ENCODE peak calls at places on chromosomes 11 and 22, in four cellular contexts. One of them, this sample, is unnamed.

GRCh38 chr11:82906236-82906635 is 4.7 kb downstream of the DDIAS start:
- DNase-seq in endothelial cell of umbilical vein: peak
- DNase-seq in naive thymus-derived CD8-positive, alpha-beta T cell: no peak
- DNase-seq in HCT116: peak
- DNase-seq in this sample: peak

GRCh38 chr11:61477734-61478148 is 30.8 kb upstream of the LRRC10B start:
- DNase-seq in endothelial cell of umbilical vein: peak
- DNase-seq in naive thymus-derived CD8-positive, alpha-beta T cell: peak
- DNase-seq in HCT116: no peak
- DNase-seq in this sample: no peak

GRCh38 chr11:101920992-101921391 is 4.7 kb upstream of the ANGPTL5 start:
- DNase-seq in endothelial cell of umbilical vein: no peak
- DNase-seq in naive thymus-derived CD8-positive, alpha-beta T cell: no peak
- DNase-seq in HCT116: no peak
- DNase-seq in this sample: no peak

GRCh38 chr11:69583068-69583467 is 57.9 kb upstream of the CCND1 start:
- DNase-seq in endothelial cell of umbilical vein: no peak
- DNase-seq in naive thymus-derived CD8-positive, alpha-beta T cell: no peak
- DNase-seq in HCT116: no peak
- DNase-seq in this sample: no peak

GRCh38 chr11:57432714-57433163 is 5.8 kb upstream of the SLC43A3 start:
- DNase-seq in endothelial cell of umbilical vein: no peak
- DNase-seq in naive thymus-derived CD8-positive, alpha-beta T cell: no peak
- DNase-seq in HCT116: no peak
- DNase-seq in this sample: peak

GRCh38 chr11:59221438-59221837 is 8.7 kb upstream of the MPEG1 start:
- DNase-seq in endothelial cell of umbilical vein: no peak
- DNase-seq in naive thymus-derived CD8-positive, alpha-beta T cell: no peak
- DNase-seq in HCT116: no peak
- DNase-seq in this sample: peak

GRCh38 chr11:77994434-77995362 is at the start of gene INTS4:
- DNase-seq in endothelial cell of umbilical vein: peak
- DNase-seq in naive thymus-derived CD8-positive, alpha-beta T cell: peak
- DNase-seq in HCT116: peak
- DNase-seq in this sample: peak

GRCh38 chr11:2537896-2538855 is 93.4 kb downstream of the KCNQ1 start:
- DNase-seq in endothelial cell of umbilical vein: no peak
- DNase-seq in naive thymus-derived CD8-positive, alpha-beta T cell: peak
- DNase-seq in HCT116: no peak
- DNase-seq in this sample: no peak

GRCh38 chr11:124928942-124929663 is 6.7 kb downstream of the HEPACAM start:
- DNase-seq in endothelial cell of umbilical vein: no peak
- DNase-seq in naive thymus-derived CD8-positive, alpha-beta T cell: no peak
- DNase-seq in HCT116: no peak
- DNase-seq in this sample: no peak

GRCh38 chr11:13970986-13971385 is 8.5 kb downstream of the SPON1 start:
- DNase-seq in endothelial cell of umbilical vein: no peak
- DNase-seq in naive thymus-derived CD8-positive, alpha-beta T cell: no peak
- DNase-seq in HCT116: peak
- DNase-seq in this sample: no peak

GRCh38 chr11:33376331-33377099 is 119.3 kb downstream of the HIPK3 start:
- DNase-seq in endothelial cell of umbilical vein: no peak
- DNase-seq in naive thymus-derived CD8-positive, alpha-beta T cell: no peak
- DNase-seq in HCT116: no peak
- DNase-seq in this sample: peak

GRCh38 chr11:95081412-95081811 is 8.2 kb upstream of the ENDOD1 start:
- DNase-seq in endothelial cell of umbilical vein: peak
- DNase-seq in naive thymus-derived CD8-positive, alpha-beta T cell: no peak
- DNase-seq in HCT116: no peak
- DNase-seq in this sample: no peak

GRCh38 chr11:74182635-74183034 is 11.5 kb downstream of the PPME1 start:
- DNase-seq in endothelial cell of umbilical vein: no peak
- DNase-seq in naive thymus-derived CD8-positive, alpha-beta T cell: no peak
- DNase-seq in HCT116: no peak
- DNase-seq in this sample: peak

GRCh38 chr11:61173456-61173855 is 12.2 kb upstream of the VPS37C start:
- DNase-seq in endothelial cell of umbilical vein: peak
- DNase-seq in naive thymus-derived CD8-positive, alpha-beta T cell: no peak
- DNase-seq in HCT116: no peak
- DNase-seq in this sample: no peak

GRCh38 chr11:8092587-8093424 is 11.8 kb downstream of the TUB start:
- DNase-seq in endothelial cell of umbilical vein: peak
- DNase-seq in naive thymus-derived CD8-positive, alpha-beta T cell: no peak
- DNase-seq in HCT116: peak
- DNase-seq in this sample: peak

GRCh38 chr11:110317516-110317932 is 21.1 kb upstream of the RDX start:
- DNase-seq in endothelial cell of umbilical vein: peak
- DNase-seq in naive thymus-derived CD8-positive, alpha-beta T cell: no peak
- DNase-seq in HCT116: no peak
- DNase-seq in this sample: peak

GRCh38 chr11:120336641-120337132 is 474 bp downstream of the ARHGEF12 start:
- DNase-seq in endothelial cell of umbilical vein: peak
- DNase-seq in naive thymus-derived CD8-positive, alpha-beta T cell: no peak
- DNase-seq in HCT116: no peak
- DNase-seq in this sample: no peak

GRCh38 chr11:443542-444199 is 1.9 kb upstream of the ANO9 start:
- DNase-seq in endothelial cell of umbilical vein: no peak
- DNase-seq in naive thymus-derived CD8-positive, alpha-beta T cell: no peak
- DNase-seq in HCT116: no peak
- DNase-seq in this sample: peak

GRCh38 chr22:42073568-42074152 is 388 bp upstream of the PHETA2 start:
- DNase-seq in endothelial cell of umbilical vein: no peak
- DNase-seq in naive thymus-derived CD8-positive, alpha-beta T cell: no peak
- DNase-seq in HCT116: no peak
- DNase-seq in this sample: no peak

GRCh38 chr11:133945087-133945974 is 11.4 kb downstream of the IGSF9B start:
- DNase-seq in endothelial cell of umbilical vein: no peak
- DNase-seq in naive thymus-derived CD8-positive, alpha-beta T cell: peak
- DNase-seq in HCT116: no peak
- DNase-seq in this sample: no peak

GRCh38 chr11:75167617-75168016 is 16.7 kb downstream of the SLCO2B1 start:
- DNase-seq in endothelial cell of umbilical vein: no peak
- DNase-seq in naive thymus-derived CD8-positive, alpha-beta T cell: no peak
- DNase-seq in HCT116: no peak
- DNase-seq in this sample: no peak

GRCh38 chr11:65315866-65316233 is 1.2 kb downstream of the CDC42EP2 start:
- DNase-seq in endothelial cell of umbilical vein: no peak
- DNase-seq in naive thymus-derived CD8-positive, alpha-beta T cell: no peak
- DNase-seq in HCT116: no peak
- DNase-seq in this sample: no peak

GRCh38 chr22:48307941-48308340 is 1519.7 kb downstream of the BRD1 start:
- DNase-seq in endothelial cell of umbilical vein: no peak
- DNase-seq in naive thymus-derived CD8-positive, alpha-beta T cell: no peak
- DNase-seq in HCT116: no peak
- DNase-seq in this sample: no peak

GRCh38 chr11:66002648-66003225 is 434 bp downstream of the BANF1 start:
- DNase-seq in endothelial cell of umbilical vein: no peak
- DNase-seq in naive thymus-derived CD8-positive, alpha-beta T cell: no peak
- DNase-seq in HCT116: no peak
- DNase-seq in this sample: peak

GRCh38 chr11:100674212-100674611 is 12.9 kb upstream of the ARHGAP42 start:
- DNase-seq in endothelial cell of umbilical vein: no peak
- DNase-seq in naive thymus-derived CD8-positive, alpha-beta T cell: no peak
- DNase-seq in HCT116: no peak
- DNase-seq in this sample: peak

GRCh38 chr11:12868315-12869073 is 140.6 kb upstream of the RASSF10 start:
- DNase-seq in endothelial cell of umbilical vein: no peak
- DNase-seq in naive thymus-derived CD8-positive, alpha-beta T cell: no peak
- DNase-seq in HCT116: no peak
- DNase-seq in this sample: peak

GRCh38 chr11:130899106-130899505 is 17.2 kb downstream of the SNX19 start:
- DNase-seq in endothelial cell of umbilical vein: no peak
- DNase-seq in naive thymus-derived CD8-positive, alpha-beta T cell: no peak
- DNase-seq in HCT116: no peak
- DNase-seq in this sample: no peak

GRCh38 chr11:117057317-117057716 is 40.9 kb downstream of the SIK3 start:
- DNase-seq in endothelial cell of umbilical vein: no peak
- DNase-seq in naive thymus-derived CD8-positive, alpha-beta T cell: no peak
- DNase-seq in HCT116: no peak
- DNase-seq in this sample: no peak

GRCh38 chr11:69934861-69935494 is 115.8 kb upstream of the FGF3 start:
- DNase-seq in endothelial cell of umbilical vein: no peak
- DNase-seq in naive thymus-derived CD8-positive, alpha-beta T cell: peak
- DNase-seq in HCT116: peak
- DNase-seq in this sample: no peak

GRCh38 chr11:87036756-87037449 is 831 bp upstream of the TMEM135 start:
- DNase-seq in endothelial cell of umbilical vein: no peak
- DNase-seq in naive thymus-derived CD8-positive, alpha-beta T cell: peak
- DNase-seq in HCT116: no peak
- DNase-seq in this sample: no peak

GRCh38 chr11:8063319-8063718 is 17.7 kb upstream of the TUB start:
- DNase-seq in endothelial cell of umbilical vein: no peak
- DNase-seq in naive thymus-derived CD8-positive, alpha-beta T cell: no peak
- DNase-seq in HCT116: no peak
- DNase-seq in this sample: peak

GRCh38 chr22:21989049-21989448 is 6.5 kb upstream of the TOP3B start:
- DNase-seq in endothelial cell of umbilical vein: no peak
- DNase-seq in naive thymus-derived CD8-positive, alpha-beta T cell: no peak
- DNase-seq in HCT116: no peak
- DNase-seq in this sample: no peak

GRCh38 chr11:12761029-12761428 is 86.8 kb downstream of the TEAD1 start:
- DNase-seq in endothelial cell of umbilical vein: peak
- DNase-seq in naive thymus-derived CD8-positive, alpha-beta T cell: no peak
- DNase-seq in HCT116: peak
- DNase-seq in this sample: peak

GRCh38 chr11:61011950-61012830 is 40.7 kb downstream of the CD6 start:
- DNase-seq in endothelial cell of umbilical vein: no peak
- DNase-seq in naive thymus-derived CD8-positive, alpha-beta T cell: no peak
- DNase-seq in HCT116: no peak
- DNase-seq in this sample: peak

GRCh38 chr11:30635401-30635989 is 49.3 kb upstream of the MPPED2 start:
- DNase-seq in endothelial cell of umbilical vein: peak
- DNase-seq in naive thymus-derived CD8-positive, alpha-beta T cell: no peak
- DNase-seq in HCT116: no peak
- DNase-seq in this sample: no peak

GRCh38 chr22:24485608-24486007 is 9.5 kb upstream of the UPB1 start:
- DNase-seq in endothelial cell of umbilical vein: no peak
- DNase-seq in naive thymus-derived CD8-positive, alpha-beta T cell: peak
- DNase-seq in HCT116: no peak
- DNase-seq in this sample: no peak

GRCh38 chr11:66936326-66936725 is 21.9 kb downstream of the PC start:
- DNase-seq in endothelial cell of umbilical vein: no peak
- DNase-seq in naive thymus-derived CD8-positive, alpha-beta T cell: no peak
- DNase-seq in HCT116: no peak
- DNase-seq in this sample: peak

GRCh38 chr11:76700177-76701100 is 29.9 kb upstream of the LRRC32 start:
- DNase-seq in endothelial cell of umbilical vein: peak
- DNase-seq in naive thymus-derived CD8-positive, alpha-beta T cell: no peak
- DNase-seq in HCT116: peak
- DNase-seq in this sample: peak

This sample was measured in iris pigment epithelial cell.